ENCODE peak calls at places on chromosomes 13 and 19, in six cellular contexts. One of them, this sample, is unnamed.

GRCh38 chr13:46666727-46667456 is 113.9 kb downstream of the LRCH1 start:
- DNase-seq in H1: peak
- DNase-seq in HCT116: no peak
- DNase-seq in K562: no peak
- DNase-seq in HepG2: no peak
- DNase-seq in SK-N-SH: no peak
- DNase-seq in this sample: no peak

GRCh38 chr13:108176685-108177274 is 38.6 kb downstream of the LIG4 start:
- DNase-seq in H1: peak
- DNase-seq in K562: peak
- DNase-seq in SK-N-SH: peak
- DNase-seq in HepG2: peak
- DNase-seq in HCT116: peak
- DNase-seq in this sample: no peak

GRCh38 chr19:50039968-50040367 is 14.2 kb downstream of the ZNF473 start:
- DNase-seq in K562: no peak
- DNase-seq in SK-N-SH: no peak
- DNase-seq in H1: no peak
- DNase-seq in HepG2: peak
- DNase-seq in HCT116: no peak
- DNase-seq in this sample: no peak

GRCh38 chr19:2982983-2983350 is 5.6 kb downstream of the TLE6 start:
- DNase-seq in HCT116: no peak
- DNase-seq in SK-N-SH: peak
- DNase-seq in H1: no peak
- DNase-seq in HepG2: no peak
- DNase-seq in K562: no peak
- DNase-seq in this sample: peak

GRCh38 chr19:4278460-4278901 is 585 bp upstream of the SHD start:
- DNase-seq in SK-N-SH: peak
- DNase-seq in HepG2: no peak
- DNase-seq in HCT116: no peak
- DNase-seq in K562: peak
- DNase-seq in H1: no peak
- DNase-seq in this sample: no peak

GRCh38 chr19:31260171-31260933 is 88.9 kb downstream of the TSHZ3 start:
- DNase-seq in HCT116: no peak
- DNase-seq in H1: no peak
- DNase-seq in SK-N-SH: peak
- DNase-seq in HepG2: no peak
- DNase-seq in K562: no peak
- DNase-seq in this sample: no peak

GRCh38 chr13:94031609-94032008 is 447.9 kb downstream of the DCT start:
- DNase-seq in HCT116: no peak
- DNase-seq in K562: no peak
- DNase-seq in HepG2: no peak
- DNase-seq in H1: no peak
- DNase-seq in SK-N-SH: no peak
- DNase-seq in this sample: no peak

GRCh38 chr13:35630551-35631275 is 154.2 kb upstream of the MAB21L1 start:
- DNase-seq in HCT116: peak
- DNase-seq in H1: no peak
- DNase-seq in HepG2: peak
- DNase-seq in SK-N-SH: peak
- DNase-seq in K562: peak
- DNase-seq in this sample: peak

GRCh38 chr13:98068511-98068910 is 74.4 kb upstream of the FARP1 start:
- DNase-seq in HCT116: no peak
- DNase-seq in H1: no peak
- DNase-seq in HepG2: no peak
- DNase-seq in K562: no peak
- DNase-seq in SK-N-SH: no peak
- DNase-seq in this sample: peak

GRCh38 chr19:29019403-29019802 is 193.5 kb downstream of the UQCRFS1 start:
- DNase-seq in HCT116: no peak
- DNase-seq in H1: no peak
- DNase-seq in SK-N-SH: no peak
- DNase-seq in HepG2: no peak
- DNase-seq in K562: no peak
- DNase-seq in this sample: no peak

GRCh38 chr19:29121684-29122083 is 91.3 kb downstream of the UQCRFS1 start:
- DNase-seq in K562: peak
- DNase-seq in H1: peak
- DNase-seq in HepG2: no peak
- DNase-seq in HCT116: no peak
- DNase-seq in SK-N-SH: peak
- DNase-seq in this sample: peak

GRCh38 chr19:52923782-52924593 is 760 bp upstream of the ZNF888 start:
- DNase-seq in H1: peak
- DNase-seq in SK-N-SH: no peak
- DNase-seq in HCT116: no peak
- DNase-seq in K562: peak
- DNase-seq in HepG2: peak
- DNase-seq in this sample: peak

GRCh38 chr19:18460900-18461299 is 23.0 kb upstream of the ISYNA1 start:
- DNase-seq in K562: no peak
- DNase-seq in H1: no peak
- DNase-seq in HepG2: no peak
- DNase-seq in SK-N-SH: no peak
- DNase-seq in HCT116: no peak
- DNase-seq in this sample: no peak

GRCh38 chr13:20728579-20729300 is 25.2 kb downstream of the IL17D start:
- DNase-seq in HCT116: no peak
- DNase-seq in SK-N-SH: no peak
- DNase-seq in H1: no peak
- DNase-seq in HepG2: no peak
- DNase-seq in K562: no peak
- DNase-seq in this sample: no peak

GRCh38 chr13:40476175-40476958 is 190.1 kb downstream of the FOXO1 start:
- DNase-seq in K562: no peak
- DNase-seq in SK-N-SH: no peak
- DNase-seq in HepG2: peak
- DNase-seq in HCT116: no peak
- DNase-seq in H1: no peak
- DNase-seq in this sample: no peak

GRCh38 chr19:40640744-40641143 is 39.6 kb downstream of the LTBP4 start:
- DNase-seq in HCT116: no peak
- DNase-seq in K562: peak
- DNase-seq in HepG2: no peak
- DNase-seq in SK-N-SH: no peak
- DNase-seq in H1: no peak
- DNase-seq in this sample: no peak

GRCh38 chr19:50381881-50382729 is 2.0 kb upstream of the POLD1 start:
- DNase-seq in K562: no peak
- DNase-seq in SK-N-SH: no peak
- DNase-seq in HepG2: no peak
- DNase-seq in H1: no peak
- DNase-seq in HCT116: no peak
- DNase-seq in this sample: no peak

GRCh38 chr19:35090795-35091214 is 24.8 kb upstream of the FXYD3 start:
- DNase-seq in H1: peak
- DNase-seq in HepG2: no peak
- DNase-seq in SK-N-SH: no peak
- DNase-seq in K562: no peak
- DNase-seq in HCT116: no peak
- DNase-seq in this sample: no peak

GRCh38 chr19:17402982-17403855 is 2.2 kb downstream of the BST2 start:
- DNase-seq in HepG2: no peak
- DNase-seq in H1: peak
- DNase-seq in SK-N-SH: peak
- DNase-seq in K562: peak
- DNase-seq in HCT116: no peak
- DNase-seq in this sample: peak

GRCh38 chr13:33284016-33284415 is 1.5 kb downstream of the STARD13 start:
- DNase-seq in K562: no peak
- DNase-seq in SK-N-SH: no peak
- DNase-seq in H1: no peak
- DNase-seq in HepG2: no peak
- DNase-seq in HCT116: no peak
- DNase-seq in this sample: no peak

GRCh38 chr13:25469179-25469545 is 97.4 kb downstream of the ATP8A2 start:
- DNase-seq in K562: no peak
- DNase-seq in HCT116: no peak
- DNase-seq in SK-N-SH: no peak
- DNase-seq in H1: no peak
- DNase-seq in HepG2: no peak
- DNase-seq in this sample: no peak

GRCh38 chr19:46299004-46299509 is 2.2 kb downstream of the HIF3A start:
- DNase-seq in H1: no peak
- DNase-seq in HepG2: peak
- DNase-seq in HCT116: peak
- DNase-seq in SK-N-SH: peak
- DNase-seq in K562: no peak
- DNase-seq in this sample: peak

GRCh38 chr19:13794752-13795589 is at the start of gene ZSWIM4:
- DNase-seq in K562: peak
- DNase-seq in H1: peak
- DNase-seq in HepG2: peak
- DNase-seq in SK-N-SH: peak
- DNase-seq in HCT116: peak
- DNase-seq in this sample: peak

GRCh38 chr13:101985321-101985720 is 416.5 kb downstream of the FGF14 start:
- DNase-seq in HepG2: no peak
- DNase-seq in K562: no peak
- DNase-seq in H1: no peak
- DNase-seq in SK-N-SH: no peak
- DNase-seq in HCT116: no peak
- DNase-seq in this sample: no peak

GRCh38 chr13:75318138-75318833 is 163.7 kb downstream of the TBC1D4 start:
- DNase-seq in HepG2: no peak
- DNase-seq in K562: no peak
- DNase-seq in HCT116: no peak
- DNase-seq in SK-N-SH: no peak
- DNase-seq in H1: no peak
- DNase-seq in this sample: no peak

GRCh38 chr13:31722684-31723083 is 16.6 kb upstream of the RXFP2 start:
- DNase-seq in H1: no peak
- DNase-seq in HCT116: no peak
- DNase-seq in K562: no peak
- DNase-seq in SK-N-SH: peak
- DNase-seq in HepG2: no peak
- DNase-seq in this sample: no peak

GRCh38 chr13:66585669-66586203 is 644.4 kb downstream of the PCDH9 start:
- DNase-seq in H1: no peak
- DNase-seq in HepG2: no peak
- DNase-seq in HCT116: no peak
- DNase-seq in K562: no peak
- DNase-seq in SK-N-SH: no peak
- DNase-seq in this sample: no peak

GRCh38 chr13:109704771-109705628 is 81.4 kb downstream of the IRS2 start:
- DNase-seq in SK-N-SH: no peak
- DNase-seq in HepG2: no peak
- DNase-seq in K562: no peak
- DNase-seq in H1: no peak
- DNase-seq in HCT116: no peak
- DNase-seq in this sample: peak

GRCh38 chr13:45850020-45850613 is 1.4 kb downstream of the SIAH3 start:
- DNase-seq in H1: peak
- DNase-seq in SK-N-SH: peak
- DNase-seq in HepG2: no peak
- DNase-seq in HCT116: no peak
- DNase-seq in K562: no peak
- DNase-seq in this sample: no peak

GRCh38 chr19:22606954-22607652 is 27.0 kb upstream of the ZNF492 start:
- DNase-seq in SK-N-SH: no peak
- DNase-seq in H1: no peak
- DNase-seq in HCT116: no peak
- DNase-seq in HepG2: no peak
- DNase-seq in K562: no peak
- DNase-seq in this sample: no peak

GRCh38 chr19:22607653-22608430 is 26.3 kb upstream of the ZNF492 start:
- DNase-seq in SK-N-SH: no peak
- DNase-seq in HCT116: no peak
- DNase-seq in K562: no peak
- DNase-seq in HepG2: no peak
- DNase-seq in H1: no peak
- DNase-seq in this sample: no peak

GRCh38 chr19:22610121-22610520 is 24.0 kb upstream of the ZNF492 start:
- DNase-seq in K562: no peak
- DNase-seq in SK-N-SH: no peak
- DNase-seq in HepG2: no peak
- DNase-seq in HCT116: no peak
- DNase-seq in H1: no peak
- DNase-seq in this sample: no peak

GRCh38 chr19:22609630-22610029 is 24.5 kb upstream of the ZNF492 start:
- DNase-seq in H1: no peak
- DNase-seq in HepG2: no peak
- DNase-seq in HCT116: no peak
- DNase-seq in K562: no peak
- DNase-seq in SK-N-SH: no peak
- DNase-seq in this sample: no peak

DNA sequence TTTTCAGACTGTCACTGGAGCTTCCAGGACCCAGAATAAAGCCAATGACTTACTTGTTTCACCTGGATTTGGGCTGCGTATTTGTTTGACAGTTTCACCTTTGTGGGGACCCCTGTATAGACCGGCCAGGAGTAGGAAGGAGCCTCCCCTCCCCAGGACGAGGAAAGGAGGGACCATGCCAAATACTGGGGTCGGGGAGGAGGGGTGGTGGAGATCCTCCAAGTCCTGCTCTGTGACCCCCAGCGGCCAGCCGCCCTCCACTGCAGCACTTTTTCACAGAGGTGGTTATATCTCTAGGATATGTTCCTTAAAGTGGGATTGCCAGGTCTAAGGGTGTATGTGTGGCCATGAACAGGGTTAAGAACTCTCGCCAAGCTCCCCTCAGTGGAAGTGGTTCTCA is 25.7 kb upstream of the ZNF492 start:
- DNase-seq in SK-N-SH: no peak
- DNase-seq in H1: no peak
- DNase-seq in HCT116: no peak
- DNase-seq in HepG2: no peak
- DNase-seq in K562: no peak
- DNase-seq in this sample: no peak
- TF ChIP-seq JUND in SK-N-SH: no peak
- TF ChIP-seq JUND in H1: no peak
- TF ChIP-seq JUND in HCT116: no peak
- TF ChIP-seq JUND in HepG2: no peak
- TF ChIP-seq JUND in K562: no peak
- TF ChIP-seq JUND in this sample: no peak

GRCh38 chr13:23881408-23881785 is 7.8 kb downstream of the MIPEP start:
- DNase-seq in SK-N-SH: no peak
- DNase-seq in HepG2: no peak
- DNase-seq in K562: no peak
- DNase-seq in HCT116: no peak
- DNase-seq in H1: no peak
- DNase-seq in this sample: no peak
- TF ChIP-seq JUND in SK-N-SH: no peak
- TF ChIP-seq JUND in HepG2: no peak
- TF ChIP-seq JUND in K562: no peak
- TF ChIP-seq JUND in HCT116: no peak
- TF ChIP-seq JUND in H1: no peak
- TF ChIP-seq JUND in this sample: no peak

GRCh38 chr13:74056829-74057564 is 77.2 kb downstream of the KLF12 start:
- DNase-seq in HCT116: no peak
- DNase-seq in H1: no peak
- DNase-seq in HepG2: no peak
- DNase-seq in SK-N-SH: no peak
- DNase-seq in K562: no peak
- DNase-seq in this sample: no peak
- TF ChIP-seq JUND in HCT116: no peak
- TF ChIP-seq JUND in H1: no peak
- TF ChIP-seq JUND in HepG2: no peak
- TF ChIP-seq JUND in SK-N-SH: no peak
- TF ChIP-seq JUND in K562: no peak
- TF ChIP-seq JUND in this sample: no peak

GRCh38 chr13:24176351-24177101 is 16.0 kb downstream of the SPATA13 start:
- DNase-seq in HCT116: no peak
- DNase-seq in HepG2: peak
- DNase-seq in H1: no peak
- DNase-seq in SK-N-SH: no peak
- DNase-seq in K562: no peak
- DNase-seq in this sample: no peak
- TF ChIP-seq JUND in HCT116: no peak
- TF ChIP-seq JUND in HepG2: no peak
- TF ChIP-seq JUND in H1: no peak
- TF ChIP-seq JUND in SK-N-SH: no peak
- TF ChIP-seq JUND in K562: no peak
- TF ChIP-seq JUND in this sample: no peak

This sample was measured in T47D.